ENCODE peak calls at places on chromosomes 6 and 20, in four cellular contexts. One of them, this sample, is unnamed.
A peak's percentile ranks its signal among the peaks of the same experiment; 100 is the strongest.

GRCh38 chr6:164098857-164099534 is 684.5 kb downstream of the QKI start:
- DNase-seq in neural progenitor cell: no peak
- DNase-seq in CD4-positive, alpha-beta T cell: no peak
- DNase-seq in breast epithelium: no peak
- DNase-seq in this sample: no peak

GRCh38 chr20:3743251-3743650 is 10.8 kb downstream of the HSPA12B start:
- DNase-seq in neural progenitor cell: no peak
- DNase-seq in CD4-positive, alpha-beta T cell: no peak
- DNase-seq in breast epithelium: no peak
- DNase-seq in this sample: no peak

GRCh38 chr6:26272171-26272631 is 92.8 kb upstream of the BTN3A2 start:
- DNase-seq in neural progenitor cell: peak; percentile 74
- DNase-seq in CD4-positive, alpha-beta T cell: peak; percentile 55
- DNase-seq in breast epithelium: peak; percentile 55
- DNase-seq in this sample: no peak

GRCh38 chr6:42316390-42316970 is 98.8 kb upstream of the MRPS10 start:
- DNase-seq in neural progenitor cell: peak; percentile 25
- DNase-seq in CD4-positive, alpha-beta T cell: no peak
- DNase-seq in breast epithelium: no peak
- DNase-seq in this sample: no peak

GRCh38 chr6:167793421-167793820 is 33.3 kb upstream of the AFDN start:
- DNase-seq in neural progenitor cell: no peak
- DNase-seq in CD4-positive, alpha-beta T cell: no peak
- DNase-seq in breast epithelium: no peak
- DNase-seq in this sample: no peak

GRCh38 chr6:113205563-113205962 is 651.6 kb upstream of the MARCKS start:
- DNase-seq in neural progenitor cell: no peak
- DNase-seq in CD4-positive, alpha-beta T cell: no peak
- DNase-seq in breast epithelium: no peak
- DNase-seq in this sample: no peak

GRCh38 chr6:135390450-135390849 is 107.1 kb downstream of the AHI1 start:
- DNase-seq in neural progenitor cell: no peak
- DNase-seq in CD4-positive, alpha-beta T cell: no peak
- DNase-seq in breast epithelium: no peak
- DNase-seq in this sample: no peak

GRCh38 chr6:28496099-28496779 is 19.4 kb downstream of the GPX6 start:
- DNase-seq in neural progenitor cell: no peak
- DNase-seq in CD4-positive, alpha-beta T cell: no peak
- DNase-seq in breast epithelium: no peak
- DNase-seq in this sample: no peak

GRCh38 chr6:36657942-36658544 is 20.5 kb upstream of the CDKN1A start:
- DNase-seq in neural progenitor cell: no peak
- DNase-seq in CD4-positive, alpha-beta T cell: no peak
- DNase-seq in breast epithelium: no peak
- DNase-seq in this sample: no peak

GRCh38 chr6:14876778-14877613 is 368.9 kb upstream of the JARID2 start:
- DNase-seq in neural progenitor cell: no peak
- DNase-seq in CD4-positive, alpha-beta T cell: no peak
- DNase-seq in breast epithelium: no peak
- DNase-seq in this sample: no peak

GRCh38 chr6:90386796-90387390 is 90.2 kb upstream of the BACH2 start:
- DNase-seq in neural progenitor cell: no peak
- DNase-seq in CD4-positive, alpha-beta T cell: no peak
- DNase-seq in breast epithelium: peak; percentile 45
- DNase-seq in this sample: no peak

GRCh38 chr6:128822271-128822670 is 60.7 kb upstream of the LAMA2 start:
- DNase-seq in neural progenitor cell: no peak
- DNase-seq in CD4-positive, alpha-beta T cell: no peak
- DNase-seq in breast epithelium: no peak
- DNase-seq in this sample: no peak

GRCh38 chr6:99588618-99589289 is 17.9 kb upstream of the PRDM13 start:
- DNase-seq in neural progenitor cell: peak; percentile 91
- DNase-seq in CD4-positive, alpha-beta T cell: peak; percentile 59
- DNase-seq in breast epithelium: peak; percentile 47
- DNase-seq in this sample: peak; percentile 50

GRCh38 chr6:43496370-43497128 is 13.6 kb downstream of the LRRC73 start:
- DNase-seq in neural progenitor cell: peak; percentile 62
- DNase-seq in CD4-positive, alpha-beta T cell: no peak
- DNase-seq in breast epithelium: peak; percentile 90
- DNase-seq in this sample: peak; percentile 70

GRCh38 chr6:146154197-146154596 is 125.3 kb downstream of the GRM1 start:
- DNase-seq in neural progenitor cell: peak; percentile 21
- DNase-seq in CD4-positive, alpha-beta T cell: no peak
- DNase-seq in breast epithelium: no peak
- DNase-seq in this sample: no peak

GRCh38 chr6:142833054-142833453 is 111.9 kb downstream of the HIVEP2 start:
- DNase-seq in neural progenitor cell: no peak
- DNase-seq in CD4-positive, alpha-beta T cell: no peak
- DNase-seq in breast epithelium: no peak
- DNase-seq in this sample: no peak

GRCh38 chr6:156061465-156061864 is 605.8 kb upstream of the NOX3 start:
- DNase-seq in neural progenitor cell: no peak
- DNase-seq in CD4-positive, alpha-beta T cell: no peak
- DNase-seq in breast epithelium: no peak
- DNase-seq in this sample: no peak

GRCh38 chr6:80508885-80509630 is 402.6 kb downstream of the BCKDHB start:
- DNase-seq in neural progenitor cell: no peak
- DNase-seq in CD4-positive, alpha-beta T cell: no peak
- DNase-seq in breast epithelium: no peak
- DNase-seq in this sample: no peak

GRCh38 chr20:63652192-63652980 is 838 bp downstream of the STMN3 start:
- DNase-seq in neural progenitor cell: peak; percentile 67
- DNase-seq in CD4-positive, alpha-beta T cell: peak; percentile 22
- DNase-seq in breast epithelium: no peak
- DNase-seq in this sample: no peak

GRCh38 chr20:41133709-41134361 is 3.5 kb upstream of the PLCG1 start:
- DNase-seq in neural progenitor cell: no peak
- DNase-seq in CD4-positive, alpha-beta T cell: no peak
- DNase-seq in breast epithelium: peak; percentile 54
- DNase-seq in this sample: no peak

GRCh38 chr6:7893342-7893741 is 17.2 kb downstream of the TXNDC5 start:
- DNase-seq in neural progenitor cell: no peak
- DNase-seq in CD4-positive, alpha-beta T cell: no peak
- DNase-seq in breast epithelium: no peak
- DNase-seq in this sample: no peak

GRCh38 chr6:64010010-64010409 is 374.4 kb downstream of the PHF3 start:
- DNase-seq in neural progenitor cell: peak; percentile 9
- DNase-seq in CD4-positive, alpha-beta T cell: no peak
- DNase-seq in breast epithelium: no peak
- DNase-seq in this sample: no peak

GRCh38 chr6:55293116-55293515 is 34.2 kb upstream of the GFRAL start:
- DNase-seq in neural progenitor cell: peak; percentile 36
- DNase-seq in CD4-positive, alpha-beta T cell: no peak
- DNase-seq in breast epithelium: no peak
- DNase-seq in this sample: no peak
- TF ChIP-seq CTCF in neural progenitor cell: peak; percentile 63
- TF ChIP-seq CTCF in CD4-positive, alpha-beta T cell: no peak
- TF ChIP-seq CTCF in breast epithelium: no peak
- TF ChIP-seq CTCF in this sample: peak; percentile 8

DNA sequence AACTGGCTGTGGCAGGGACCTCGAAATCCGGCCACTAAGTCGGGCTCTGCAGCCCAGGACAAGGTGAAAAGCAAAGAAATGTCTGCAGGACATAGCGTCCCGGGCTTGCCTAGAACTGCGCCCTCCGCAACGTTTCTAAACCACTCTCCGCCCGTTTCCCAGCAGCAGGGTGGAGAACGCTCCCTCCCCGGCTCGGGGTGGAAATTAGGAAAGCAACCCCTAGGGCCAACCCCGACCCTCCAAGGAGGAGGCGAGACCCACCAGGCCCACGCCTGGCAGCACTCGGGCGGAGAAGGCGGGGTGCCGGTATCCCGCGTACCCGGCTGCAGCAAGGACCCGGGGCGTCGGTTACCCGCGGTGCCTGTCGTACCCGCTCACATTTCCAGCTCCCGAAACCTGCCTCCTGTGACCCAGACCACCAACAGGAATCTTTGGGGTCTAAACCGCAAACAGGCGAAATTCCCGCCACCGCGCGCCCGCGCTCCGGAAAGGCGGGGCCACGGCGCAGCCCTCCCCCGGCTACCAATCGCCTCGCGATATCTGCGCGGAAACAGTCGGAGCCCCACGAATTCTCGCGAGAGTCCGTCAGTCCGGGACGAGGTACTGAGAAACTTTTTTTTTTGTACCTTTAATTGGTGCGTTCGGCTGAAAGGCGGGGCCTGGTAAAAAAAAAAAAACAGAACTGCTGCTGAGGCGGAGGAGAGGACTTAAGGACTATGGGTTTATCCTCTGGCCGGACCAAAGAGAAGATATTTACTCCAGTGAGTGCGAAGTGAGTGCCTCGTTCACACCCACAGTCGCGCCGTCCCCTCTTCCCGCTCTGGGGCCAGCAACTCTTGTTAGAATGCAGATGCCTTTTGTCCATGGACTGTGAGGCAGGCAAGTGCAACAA is at the start of gene MMS22L:
- DNase-seq in neural progenitor cell: peak; percentile 98
- DNase-seq in CD4-positive, alpha-beta T cell: peak; percentile 82
- DNase-seq in breast epithelium: peak; percentile 87
- DNase-seq in this sample: peak; percentile 45
- TF ChIP-seq CTCF in neural progenitor cell: no peak
- TF ChIP-seq CTCF in CD4-positive, alpha-beta T cell: no peak
- TF ChIP-seq CTCF in breast epithelium: no peak
- TF ChIP-seq CTCF in this sample: no peak

GRCh38 chr6:151475653-151476523 is 17.9 kb upstream of the CCDC170 start:
- DNase-seq in neural progenitor cell: peak; percentile 70
- DNase-seq in CD4-positive, alpha-beta T cell: no peak
- DNase-seq in breast epithelium: no peak
- DNase-seq in this sample: no peak
- TF ChIP-seq CTCF in neural progenitor cell: peak; percentile 96
- TF ChIP-seq CTCF in CD4-positive, alpha-beta T cell: peak; percentile 93
- TF ChIP-seq CTCF in breast epithelium: peak; percentile 44
- TF ChIP-seq CTCF in this sample: peak; percentile 78

DNA sequence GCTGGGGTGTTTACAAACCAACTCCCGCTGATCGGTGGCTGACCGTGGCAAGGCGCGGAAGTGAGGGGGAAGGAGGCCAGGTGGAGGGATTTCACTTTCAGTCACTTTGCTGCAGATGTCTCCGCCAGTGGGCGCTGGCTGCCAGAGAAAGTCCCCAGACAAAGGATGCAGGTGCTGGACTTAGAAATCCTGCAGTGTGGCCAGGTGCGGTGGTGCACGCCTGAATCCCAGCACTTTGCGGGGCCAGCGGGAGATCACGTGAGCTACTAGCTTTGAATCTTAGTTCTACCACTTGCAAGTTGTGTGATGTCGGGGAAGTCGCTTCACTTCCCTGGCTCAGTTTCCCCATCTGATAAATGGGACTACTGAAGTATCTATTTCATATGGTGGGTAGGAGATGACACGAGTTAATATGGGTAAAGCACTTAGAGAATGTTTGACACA is 180.4 kb downstream of the ZNF217 start:
- DNase-seq in neural progenitor cell: peak; percentile 67
- DNase-seq in CD4-positive, alpha-beta T cell: peak; percentile 27
- DNase-seq in breast epithelium: no peak
- DNase-seq in this sample: no peak
- TF ChIP-seq CTCF in neural progenitor cell: peak; percentile 65
- TF ChIP-seq CTCF in CD4-positive, alpha-beta T cell: peak; percentile 53
- TF ChIP-seq CTCF in breast epithelium: no peak
- TF ChIP-seq CTCF in this sample: no peak

DNA sequence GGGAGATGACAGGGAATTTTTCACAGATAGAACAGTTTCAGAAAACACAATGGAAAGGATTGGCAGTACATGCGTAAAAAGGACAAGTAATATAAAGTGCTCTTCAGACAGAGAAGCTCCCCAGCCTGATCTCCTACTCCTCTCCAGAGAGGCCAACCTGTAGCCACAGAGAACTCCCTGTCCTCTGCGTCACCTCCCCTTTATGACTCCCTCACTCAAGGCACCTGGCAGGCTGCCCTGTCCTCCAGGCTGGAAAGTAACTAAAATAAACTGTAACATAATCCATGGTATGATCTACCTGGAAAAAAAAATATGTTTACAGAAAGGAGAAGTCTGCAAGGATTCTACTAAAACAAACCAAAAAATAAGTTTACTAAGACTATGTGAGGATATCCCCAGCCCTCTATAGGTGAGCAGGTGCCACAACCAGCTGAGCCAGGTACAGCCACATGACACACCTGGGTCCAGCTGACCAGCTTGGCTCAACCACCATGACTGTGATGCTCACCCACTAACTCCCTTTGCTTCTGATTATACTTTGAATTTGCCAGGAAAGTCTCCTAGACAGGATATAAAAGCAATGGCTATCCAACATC is 29.2 kb downstream of the MBOAT1 start:
- DNase-seq in neural progenitor cell: no peak
- DNase-seq in CD4-positive, alpha-beta T cell: no peak
- DNase-seq in breast epithelium: peak; percentile 79
- DNase-seq in this sample: no peak
- TF ChIP-seq CTCF in neural progenitor cell: no peak
- TF ChIP-seq CTCF in CD4-positive, alpha-beta T cell: no peak
- TF ChIP-seq CTCF in breast epithelium: no peak
- TF ChIP-seq CTCF in this sample: no peak

GRCh38 chr6:120826253-120826652 is 508.0 kb downstream of the TBC1D32 start:
- DNase-seq in neural progenitor cell: peak; percentile 47
- DNase-seq in CD4-positive, alpha-beta T cell: no peak
- DNase-seq in breast epithelium: no peak
- DNase-seq in this sample: no peak
- TF ChIP-seq CTCF in neural progenitor cell: peak; percentile 76
- TF ChIP-seq CTCF in CD4-positive, alpha-beta T cell: no peak
- TF ChIP-seq CTCF in breast epithelium: peak; percentile 36
- TF ChIP-seq CTCF in this sample: peak; percentile 72

GRCh38 chr6:6560909-6561308 is 27.6 kb upstream of the LY86 start:
- DNase-seq in neural progenitor cell: no peak
- DNase-seq in CD4-positive, alpha-beta T cell: no peak
- DNase-seq in breast epithelium: no peak
- DNase-seq in this sample: no peak
- TF ChIP-seq CTCF in neural progenitor cell: peak; percentile 5
- TF ChIP-seq CTCF in CD4-positive, alpha-beta T cell: peak; percentile 12
- TF ChIP-seq CTCF in breast epithelium: no peak
- TF ChIP-seq CTCF in this sample: no peak

DNA sequence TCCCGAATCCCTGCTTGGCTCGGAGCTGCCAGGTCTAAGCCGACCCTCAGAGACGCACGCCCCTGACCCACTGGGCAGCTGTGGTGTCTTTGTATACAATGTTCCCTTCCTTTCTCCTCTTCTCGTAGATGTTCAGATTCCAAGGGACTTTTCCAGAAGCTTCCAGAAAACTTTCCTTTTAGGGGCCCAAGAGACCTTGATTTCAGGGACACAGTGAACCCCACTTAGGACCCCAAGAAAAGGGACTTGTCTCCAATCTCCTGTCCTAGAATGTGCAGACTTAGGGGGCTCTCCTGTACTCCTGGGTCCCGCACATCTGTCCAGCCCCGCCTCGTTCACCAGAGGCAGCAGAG is 103.5 kb downstream of the EDN3 start:
- DNase-seq in neural progenitor cell: no peak
- DNase-seq in CD4-positive, alpha-beta T cell: no peak
- DNase-seq in breast epithelium: no peak
- DNase-seq in this sample: no peak
- TF ChIP-seq CTCF in neural progenitor cell: no peak
- TF ChIP-seq CTCF in CD4-positive, alpha-beta T cell: peak; percentile 25
- TF ChIP-seq CTCF in breast epithelium: no peak
- TF ChIP-seq CTCF in this sample: no peak